ENCODE peak calls at places on chromosome 21, in four cellular contexts. L is HCT116, H is neural progenitor cell, Y is fibroblast of lung. B is an unnamed sample. For H3K4me1, the result is how much of the 10 kb centered on the place peaks cover.

GRCh38 chr21:32307706-32308105 is 9.1 kb downstream of the MRAP start:
- DNase-seq in L (no peak), H (no peak), Y (peak), B (peak)

GRCh38 chr21:32819702-32820101 is 48.1 kb upstream of the PAXBP1 start:
- DNase-seq in L (no peak), H (no peak), Y (peak), B (peak)

GRCh38 chr21:14121719-14122118 is 89.0 kb downstream of the LIPI start:
- DNase-seq in L (no peak), H (no peak), Y (no peak), B (no peak)

GRCh38 chr21:35222541-35222941 is 173.4 kb upstream of the RUNX1 start:
- DNase-seq in L (no peak), H (no peak), Y (no peak), B (no peak)

GRCh38 chr21:38766987-38767722 is 38.6 kb upstream of the ETS2 start:
- DNase-seq in L (no peak), H (no peak), Y (no peak), B (no peak)

GRCh38 chr21:33492571-33492970 is 1.1 kb upstream of the DNAJC28 start:
- DNase-seq in L (no peak), H (no peak), Y (no peak), B (peak)

GRCh38 chr21:37870229-37870628 is 46.0 kb downstream of the KCNJ6 start:
- DNase-seq in L (no peak), H (no peak), Y (no peak), B (no peak)

GRCh38 chr21:43654806-43655489 is 4.3 kb downstream of the HSF2BP start:
- DNase-seq in L (no peak), H (no peak), Y (peak), B (no peak)

GRCh38 chr21:34336245-34336644 is 27.6 kb upstream of the KCNE2 start:
- DNase-seq in L (no peak), H (no peak), Y (no peak), B (peak)

GRCh38 chr21:15063821-15064575 is 802 bp downstream of the NRIP1 start:
- DNase-seq in L (no peak), H (peak), Y (peak), B (peak)

GRCh38 chr21:8989883-8990325 is 1531.5 kb upstream of the TPTE start:
- DNase-seq in L (no peak), H (no peak), Y (peak), B (no peak)

GRCh38 chr21:15060776-15061175 is 4.0 kb downstream of the NRIP1 start:
- DNase-seq in L (no peak), H (no peak), Y (peak), B (peak)

GRCh38 chr21:34054259-34054658 is 19.1 kb upstream of the MRPS6 start:
- DNase-seq in L (no peak), H (no peak), Y (no peak), B (no peak)

GRCh38 chr21:29827236-29827635 is 112.6 kb downstream of the GRIK1 start:
- DNase-seq in L (no peak), H (no peak), Y (no peak), B (peak)

GRCh38 chr21:35303085-35303484 is 254.0 kb upstream of the RUNX1 start:
- DNase-seq in L (peak), H (no peak), Y (peak), B (peak)

GRCh38 chr21:39805983-39806382 is 61.0 kb downstream of the IGSF5 start:
- DNase-seq in L (no peak), H (no peak), Y (no peak), B (no peak)

GRCh38 chr21:25402134-25402957 is 204.9 kb downstream of the MRPL39 start:
- DNase-seq in L (no peak), H (no peak), Y (no peak), B (no peak)

GRCh38 chr21:35265170-35265877 is 216.2 kb upstream of the RUNX1 start:
- DNase-seq in L (peak), H (no peak), Y (peak), B (no peak)

GRCh38 chr21:46080171-46081021 is 17.5 kb upstream of the COL6A2 start:
- DNase-seq in L (no peak), H (no peak), Y (no peak), B (no peak)

GRCh38 chr21:46082638-46083270 is 15.2 kb upstream of the COL6A2 start:
- DNase-seq in L (no peak), H (no peak), Y (no peak), B (no peak)

GRCh38 chr21:46081022-46081861 is 16.7 kb upstream of the COL6A2 start:
- DNase-seq in L (no peak), H (no peak), Y (no peak), B (no peak)

GRCh38 chr21:46083271-46084040 is 14.5 kb upstream of the COL6A2 start:
- DNase-seq in L (no peak), H (no peak), Y (no peak), B (peak)

DNA sequence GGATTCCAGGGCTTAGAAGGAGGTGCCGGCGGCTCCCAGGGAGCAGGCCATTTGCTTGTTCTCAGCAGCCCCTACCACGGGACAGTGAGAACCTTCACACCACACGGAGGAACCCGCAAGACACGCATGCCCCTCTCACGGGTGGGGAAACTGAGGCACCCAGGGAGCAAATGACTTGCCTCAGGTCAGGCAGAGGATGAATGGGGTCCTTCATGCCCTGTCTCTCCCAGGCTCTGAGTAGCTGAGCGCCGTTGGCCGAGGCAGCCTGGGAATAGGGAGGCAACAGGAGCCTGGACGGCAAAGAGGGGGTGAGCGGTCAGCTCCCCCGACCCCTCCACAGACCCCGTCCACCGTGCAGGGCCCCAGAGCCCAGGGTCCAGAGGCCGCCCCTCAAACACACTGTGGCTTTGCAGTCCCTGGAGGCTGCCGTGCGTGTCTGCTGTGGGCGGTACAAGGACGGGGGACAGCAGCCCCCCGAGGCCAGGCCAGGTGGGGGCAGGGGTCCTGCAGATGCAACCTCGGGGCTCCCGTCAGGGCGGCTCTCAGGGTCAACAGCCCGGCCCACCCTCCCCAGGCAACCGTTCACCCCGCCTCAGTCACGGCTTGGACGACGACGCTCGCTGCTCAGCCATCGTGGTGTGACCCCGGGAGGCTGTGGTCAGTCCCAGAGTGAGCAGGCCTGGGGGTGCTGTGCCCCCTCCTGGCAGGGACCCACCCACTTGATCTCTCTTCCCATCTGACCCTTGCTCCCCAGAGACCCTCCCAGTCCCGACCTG is 15.9 kb upstream of the COL6A2 start:
- DNase-seq in L (no peak), H (no peak), Y (no peak), B (no peak)
- H3K9ac ChIP-seq in L (no peak), H (no peak), Y (no peak), B (no peak)

DNA sequence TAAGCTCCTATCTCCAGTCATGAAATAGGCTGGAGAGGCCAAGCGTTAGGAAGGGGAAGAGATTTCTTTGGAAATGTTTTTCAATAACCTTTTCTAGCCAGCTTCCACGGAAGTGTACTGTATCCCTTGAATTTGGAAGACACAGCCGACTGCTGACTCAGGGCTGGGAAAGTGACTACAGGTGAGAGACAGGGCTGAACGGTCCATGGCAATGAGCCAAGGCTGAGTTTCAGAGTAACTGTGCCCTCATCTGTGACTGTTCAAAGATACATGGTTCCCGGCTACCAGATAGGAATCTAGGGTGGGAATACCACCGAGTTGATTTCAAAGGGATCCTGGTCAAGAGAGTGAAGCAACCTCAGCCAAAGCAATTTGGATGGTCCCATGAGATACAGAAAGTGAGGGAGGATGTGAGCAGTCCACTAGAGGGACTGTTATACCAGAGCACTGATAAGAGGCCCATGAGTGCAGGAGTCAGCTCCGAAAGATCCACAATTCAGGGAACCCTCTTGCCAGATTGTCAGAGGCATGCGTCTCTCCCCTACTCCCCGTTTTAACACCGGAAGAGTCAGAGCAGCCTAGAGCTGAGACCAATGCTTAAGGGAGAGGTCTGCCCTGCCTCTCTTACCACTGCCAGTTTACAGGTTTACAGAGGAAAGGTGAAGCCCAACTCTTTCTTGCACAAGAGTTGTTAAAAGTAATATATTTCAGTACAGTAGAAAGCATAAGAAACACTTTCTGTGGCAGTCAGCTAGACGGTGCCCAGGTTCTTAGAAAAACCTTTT is 3.2 kb upstream of the KRTAP19-8 start:
- DNase-seq in L (no peak), H (no peak), Y (no peak), B (no peak)
- H3K4me1 ChIP-seq in L (under half), H (under half), Y (under half), B (under half)

GRCh38 chr21:42281196-42281680 is 34.0 kb downstream of the TFF3 start:
- DNase-seq in L (no peak), H (no peak), Y (no peak), B (no peak)

GRCh38 chr21:42279888-42280287 is 35.3 kb downstream of the TFF3 start:
- DNase-seq in L (no peak), H (no peak), Y (no peak), B (no peak)

GRCh38 chr21:42282021-42282420 is 33.2 kb downstream of the TFF3 start:
- DNase-seq in L (no peak), H (no peak), Y (no peak), B (no peak)

GRCh38 chr21:42279341-42279871 is 35.8 kb downstream of the TFF3 start:
- DNase-seq in L (no peak), H (no peak), Y (no peak), B (no peak)

GRCh38 chr21:42280356-42281195 is 34.6 kb downstream of the TFF3 start:
- DNase-seq in L (no peak), H (no peak), Y (no peak), B (no peak)
- H3K4me3 ChIP-seq in L (no peak), H (no peak), Y (no peak), B (no peak)

GRCh38 chr21:23607782-23608181 is 1999.5 kb downstream of the MRPL39 start:
- DNase-seq in L (no peak), H (no peak), Y (no peak), B (no peak)
- H3K9ac ChIP-seq in L (no peak), H (no peak), Y (no peak), B (no peak)

GRCh38 chr21:36700295-36700960 is 1.5 kb downstream of the SIM2 start:
- DNase-seq in L (no peak), H (peak), Y (no peak), B (no peak)

GRCh38 chr21:36699026-36699545 is at the start of gene SIM2:
- DNase-seq in L (peak), H (peak), Y (peak), B (peak)

GRCh38 chr21:36700961-36701911 is 2.3 kb downstream of the SIM2 start:
- DNase-seq in L (no peak), H (peak), Y (no peak), B (no peak)

GRCh38 chr21:36698160-36699025 is 522 bp upstream of the SIM2 start:
- DNase-seq in L (peak), H (peak), Y (no peak), B (no peak)

GRCh38 chr21:36699546-36700294 is 805 bp downstream of the SIM2 start:
- DNase-seq in L (no peak), H (peak), Y (no peak), B (no peak)
- H3K4me1 ChIP-seq in L (under half), H (under half), Y (under half), B (under half)

GRCh38 chr21:17514124-17514481 is 1.3 kb downstream of the CXADR start:
- DNase-seq in L (no peak), H (peak), Y (peak), B (no peak)
- H3K4me3 ChIP-seq in L (peak), H (peak), Y (no peak), B (peak)

GRCh38 chr21:45048968-45049367 is 25.4 kb upstream of the ADARB1 start:
- DNase-seq in L (no peak), H (no peak), Y (no peak), B (peak)

GRCh38 chr21:45049725-45050359 is 24.5 kb upstream of the ADARB1 start:
- DNase-seq in L (no peak), H (peak), Y (no peak), B (no peak)

GRCh38 chr21:45045481-45045880 is 28.9 kb upstream of the ADARB1 start:
- DNase-seq in L (no peak), H (no peak), Y (no peak), B (no peak)

GRCh38 chr21:45048026-45048698 is 26.2 kb upstream of the ADARB1 start:
- DNase-seq in L (no peak), H (no peak), Y (no peak), B (no peak)

DNA sequence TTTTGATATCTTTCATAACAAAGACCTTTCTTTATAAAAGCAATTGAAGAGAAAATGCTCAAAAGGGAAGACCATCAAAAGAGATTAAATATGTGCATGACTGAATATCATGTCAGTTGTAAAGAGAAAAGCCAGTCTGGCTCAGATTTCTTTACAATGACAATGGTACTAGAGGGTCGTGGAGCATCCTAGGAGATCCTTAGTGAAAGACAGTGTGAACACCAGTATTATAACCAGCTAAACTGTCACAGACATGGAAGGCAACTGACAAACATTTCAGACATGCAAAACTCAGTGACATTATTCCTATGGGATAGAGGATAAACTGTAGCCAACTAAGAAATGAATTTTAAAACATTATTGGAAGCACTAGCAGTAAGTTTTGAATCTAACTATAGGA is 27.1 kb upstream of the ADARB1 start:
- DNase-seq in L (no peak), H (no peak), Y (no peak), B (no peak)
- H3K9ac ChIP-seq in L (no peak), H (no peak), Y (no peak), B (no peak)

DNA sequence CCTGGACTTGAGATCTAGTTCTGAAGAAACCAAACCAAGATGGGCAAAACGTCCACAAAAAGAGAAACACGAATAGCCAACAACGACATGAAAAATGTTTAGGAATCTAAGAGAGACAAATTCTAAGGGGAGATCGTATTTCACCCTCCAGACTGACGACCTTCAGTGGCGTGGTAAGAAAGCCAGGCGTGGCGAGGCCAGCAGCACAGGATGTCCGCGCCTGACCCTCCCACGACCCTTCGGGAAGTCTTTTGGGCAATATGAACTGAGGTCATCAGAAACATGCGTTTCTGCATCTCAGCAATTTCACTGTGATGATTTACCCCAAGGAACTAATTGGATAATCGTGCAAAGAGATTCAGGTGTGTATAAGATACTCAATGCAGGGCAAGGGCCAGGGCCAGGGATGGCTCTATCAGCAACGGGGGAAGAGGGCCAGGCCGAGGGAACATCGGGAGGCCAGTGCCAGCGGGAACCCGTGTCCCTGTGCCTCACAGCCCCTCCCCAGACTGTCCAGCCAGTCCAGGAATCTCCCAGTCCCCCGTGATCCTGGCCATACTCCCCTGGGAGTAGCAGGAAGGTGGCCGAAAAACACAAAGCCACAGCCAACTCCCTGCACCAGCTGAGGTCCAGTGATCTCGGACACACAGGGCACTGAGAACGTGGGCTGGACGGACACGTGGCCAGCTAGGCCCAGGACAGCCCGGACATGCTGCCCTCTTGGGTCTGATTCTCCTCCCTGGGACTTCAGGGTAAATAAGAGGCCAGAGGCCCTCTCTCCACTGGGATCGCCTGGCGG is 53.6 kb upstream of the ADARB1 start:
- DNase-seq in L (no peak), H (no peak), Y (no peak), B (no peak)
- H3K4me1 ChIP-seq in L (under half), H (under half), Y (under half), B (under half)

GRCh38 chr21:42109473-42109872 is 38.4 kb downstream of the UMODL1 start:
- DNase-seq in L (no peak), H (no peak), Y (no peak), B (no peak)

GRCh38 chr21:42108941-42109340 is 37.8 kb downstream of the UMODL1 start:
- DNase-seq in L (no peak), H (no peak), Y (no peak), B (no peak)

GRCh38 chr21:42107177-42107880 is 36.2 kb downstream of the UMODL1 start:
- DNase-seq in L (no peak), H (peak), Y (no peak), B (no peak)

GRCh38 chr21:42107881-42108553 is 36.9 kb downstream of the UMODL1 start:
- DNase-seq in L (no peak), H (peak), Y (peak), B (peak)

DNA sequence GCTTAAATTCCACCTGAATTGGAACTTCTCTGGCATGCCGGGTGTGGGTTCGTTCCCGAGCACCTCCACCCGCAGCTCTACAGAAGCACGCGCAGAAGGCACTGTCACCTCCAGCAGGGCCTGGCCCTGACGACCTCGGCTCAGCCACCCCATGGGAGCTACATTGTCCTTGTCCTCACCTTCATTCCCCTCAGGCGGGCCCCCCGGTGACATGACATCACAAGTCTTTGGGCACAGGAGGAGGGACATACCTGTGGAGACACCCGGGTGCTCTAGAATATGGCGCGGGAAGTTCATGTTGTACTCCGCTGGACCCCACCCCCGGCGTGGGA is 37.4 kb downstream of the UMODL1 start:
- DNase-seq in L (no peak), H (no peak), Y (no peak), B (no peak)
- H3K4me3 ChIP-seq in L (no peak), H (no peak), Y (no peak), B (no peak)

B was measured in adipocyte.